ENCODE peak calls at places on chromosomes 6 and 20, in four cellular contexts. J is endothelial cell of umbilical vein, U is HepG2, F is WTC11. W is an unnamed sample.

GRCh38 chr6:45115696-45116095 is 212.4 kb upstream of the RUNX2 start:
- DNase-seq in J (peak; percentile 30), U (no peak), F (no peak), W (peak; percentile 9)

GRCh38 chr6:32972353-32973143 is 4.2 kb downstream of the BRD2 start:
- DNase-seq in J (no peak), U (no peak), F (peak; percentile 28), W (peak; percentile 36)

GRCh38 chr6:16345449-16346330 is 107.3 kb downstream of the GMPR start:
- DNase-seq in J (peak; percentile 89), U (peak; percentile 71), F (no peak), W (peak; percentile 55)

GRCh38 chr6:71478834-71479541 is 190.4 kb downstream of the OGFRL1 start:
- DNase-seq in J (peak; percentile 95), U (no peak), F (no peak), W (peak; percentile 17)

GRCh38 chr20:8043687-8044278 is 24.2 kb upstream of the TMX4 start:
- DNase-seq in J (peak; percentile 56), U (peak; percentile 81), F (no peak), W (peak; percentile 70)

GRCh38 chr6:75167426-75167825 is 38.4 kb downstream of the COL12A1 start:
- DNase-seq in J (peak; percentile 45), U (no peak), F (no peak), W (no peak)

GRCh38 chr6:18845891-18846290 is 458.7 kb downstream of the RNF144B start:
- DNase-seq in J (no peak), U (no peak), F (no peak), W (no peak)

GRCh38 chr6:17987576-17988421 is at the start of gene KIF13A:
- DNase-seq in J (peak; percentile 83), U (peak; percentile 54), F (peak; percentile 49), W (peak; percentile 60)

GRCh38 chr6:116876635-116877611 is at the start of gene RFX6:
- DNase-seq in J (no peak), U (no peak), F (peak; percentile 66), W (peak; percentile 1)

GRCh38 chr6:89315199-89315598 is at the start of gene GABRR2:
- DNase-seq in J (no peak), U (no peak), F (no peak), W (no peak)

GRCh38 chr20:25297141-25297905 is 49.4 kb downstream of the PYGB start:
- DNase-seq in J (no peak), U (no peak), F (no peak), W (no peak)

GRCh38 chr6:151269318-151269995 is 29.7 kb downstream of the AKAP12 start:
- DNase-seq in J (peak; percentile 65), U (no peak), F (no peak), W (peak; percentile 12)

GRCh38 chr6:142935553-142936517 is 9.1 kb downstream of the HIVEP2 start:
- DNase-seq in J (no peak), U (no peak), F (no peak), W (no peak)

GRCh38 chr6:35757461-35758123 is 18.8 kb upstream of the CLPSL2 start:
- DNase-seq in J (peak; percentile 32), U (peak; percentile 75), F (peak; percentile 57), W (peak; percentile 57)

GRCh38 chr20:54474866-54475265 is 527 bp upstream of the DOK5 start:
- DNase-seq in J (peak; percentile 20), U (no peak), F (no peak), W (no peak)

GRCh38 chr6:126937426-126937825 is 181.0 kb upstream of the RSPO3 start:
- DNase-seq in J (no peak), U (no peak), F (no peak), W (no peak)

GRCh38 chr20:9235518-9235917 is 166.6 kb downstream of the PLCB4 start:
- DNase-seq in J (peak; percentile 49), U (no peak), F (no peak), W (no peak)

GRCh38 chr6:101226677-101227135 is 166.8 kb upstream of the GRIK2 start:
- DNase-seq in J (no peak), U (peak; percentile 20), F (peak; percentile 89), W (peak; percentile 55)

GRCh38 chr6:106098383-106099234 is 12.5 kb downstream of the PRDM1 start:
- DNase-seq in J (peak; percentile 71), U (no peak), F (no peak), W (peak; percentile 61)

GRCh38 chr20:53654932-53655674 is 61.5 kb upstream of the ZNF217 start:
- DNase-seq in J (no peak), U (no peak), F (no peak), W (peak; percentile 53)

GRCh38 chr6:114906096-114906495 is 563.3 kb upstream of the HS3ST5 start:
- DNase-seq in J (no peak), U (no peak), F (no peak), W (no peak)

GRCh38 chr6:41422156-41422555 is 86.7 kb downstream of the NCR2 start:
- DNase-seq in J (no peak), U (no peak), F (no peak), W (no peak)

GRCh38 chr6:44286285-44286565 is 16.0 kb downstream of the TMEM151B start:
- DNase-seq in J (no peak), U (no peak), F (no peak), W (no peak)

GRCh38 chr6:16095180-16095579 is 33.7 kb upstream of the MYLIP start:
- DNase-seq in J (no peak), U (no peak), F (no peak), W (no peak)

GRCh38 chr6:121439456-121440250 is 4.2 kb downstream of the GJA1 start:
- DNase-seq in J (peak; percentile 52), U (no peak), F (no peak), W (no peak)

DNA sequence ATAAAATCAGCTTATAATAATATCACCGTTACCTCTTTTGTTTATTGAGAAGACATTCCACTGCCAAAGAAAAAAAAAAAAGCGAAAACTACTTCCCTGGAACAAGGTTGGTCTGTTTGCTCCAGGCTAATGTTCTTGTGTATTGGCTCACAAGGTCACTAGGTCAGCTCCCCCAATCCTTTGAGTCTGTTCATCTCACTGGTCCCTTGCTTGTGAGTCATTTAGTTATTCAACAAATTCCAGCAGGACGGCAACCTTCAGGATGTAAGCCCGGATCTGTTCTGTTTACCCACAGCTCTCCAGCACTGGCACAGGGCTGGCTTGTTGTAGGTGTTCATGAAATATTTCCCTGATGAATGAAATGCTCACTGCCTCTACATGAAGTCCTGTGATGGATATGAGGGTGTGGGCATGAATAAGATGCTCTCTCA is 3.3 kb downstream of the ARHGAP40 start:
- DNase-seq in J (peak; percentile 82), U (peak; percentile 100), F (no peak), W (peak; percentile 94)
- TF ChIP-seq JUN in J (peak; percentile 21), U (peak; percentile 97), F (no peak), W (peak; percentile 72)

GRCh38 chr6:7219310-7219709 is 93.7 kb downstream of the SSR1 start:
- DNase-seq in J (no peak), U (peak; percentile 40), F (no peak), W (no peak)
- TF ChIP-seq JUN in J (no peak), U (no peak), F (no peak), W (no peak)

GRCh38 chr20:37755665-37756064 is 61.8 kb downstream of the CTNNBL1 start:
- DNase-seq in J (no peak), U (no peak), F (no peak), W (no peak)
- TF ChIP-seq JUN in J (no peak), U (no peak), F (no peak), W (no peak)

GRCh38 chr20:47117789-47118188 is 223.1 kb downstream of the EYA2 start:
- DNase-seq in J (no peak), U (no peak), F (no peak), W (no peak)
- TF ChIP-seq JUN in J (no peak), U (no peak), F (no peak), W (no peak)